ENCODE peak calls at places on chromosomes 13 and 19, in four cellular contexts. One of them, this sample, is unnamed. For H3K9me3, the result is how much of the 10 kb centered on the place peaks cover.

GRCh38 chr19:41621654-41622053 is 5.2 kb downstream of the CEACAM4 start:
- DNase-seq in trophoblast cell: no peak
- DNase-seq in IMR-90: no peak
- DNase-seq in neuronal stem cell: no peak
- DNase-seq in this sample: no peak

GRCh38 chr13:33817513-33817842 is 471 bp upstream of the RFC3 start:
- DNase-seq in neuronal stem cell: no peak
- DNase-seq in IMR-90: peak
- DNase-seq in trophoblast cell: no peak
- DNase-seq in this sample: no peak

GRCh38 chr13:23570099-23570926 is at the start of gene TNFRSF19:
- DNase-seq in trophoblast cell: peak
- DNase-seq in IMR-90: peak
- DNase-seq in neuronal stem cell: no peak
- DNase-seq in this sample: peak

GRCh38 chr19:570315-570714 is 2.1 kb upstream of the BSG start:
- DNase-seq in neuronal stem cell: no peak
- DNase-seq in trophoblast cell: peak
- DNase-seq in IMR-90: no peak
- DNase-seq in this sample: no peak

GRCh38 chr13:101529419-101529818 is 76.9 kb downstream of the ITGBL1 start:
- DNase-seq in neuronal stem cell: no peak
- DNase-seq in trophoblast cell: no peak
- DNase-seq in IMR-90: peak
- DNase-seq in this sample: peak

GRCh38 chr19:34241513-34242337 is 12.6 kb upstream of the GARRE1 start:
- DNase-seq in neuronal stem cell: no peak
- DNase-seq in trophoblast cell: peak
- DNase-seq in IMR-90: no peak
- DNase-seq in this sample: no peak

GRCh38 chr19:30648321-30648720 is 276.1 kb downstream of the ZNF536 start:
- DNase-seq in IMR-90: peak
- DNase-seq in neuronal stem cell: no peak
- DNase-seq in trophoblast cell: no peak
- DNase-seq in this sample: no peak

GRCh38 chr13:47794963-47795362 is 206.1 kb downstream of the SUCLA2 start:
- DNase-seq in trophoblast cell: peak
- DNase-seq in IMR-90: peak
- DNase-seq in neuronal stem cell: no peak
- DNase-seq in this sample: peak

GRCh38 chr13:73765651-73766384 is 368.4 kb downstream of the KLF12 start:
- DNase-seq in IMR-90: peak
- DNase-seq in neuronal stem cell: peak
- DNase-seq in trophoblast cell: no peak
- DNase-seq in this sample: peak

GRCh38 chr19:20840371-20840770 is 64.3 kb downstream of the ZNF66 start:
- DNase-seq in neuronal stem cell: no peak
- DNase-seq in IMR-90: no peak
- DNase-seq in trophoblast cell: no peak
- DNase-seq in this sample: no peak

GRCh38 chr13:99339736-99340392 is 32.7 kb upstream of the GPR183 start:
- DNase-seq in IMR-90: peak
- DNase-seq in trophoblast cell: peak
- DNase-seq in neuronal stem cell: no peak
- DNase-seq in this sample: peak

GRCh38 chr19:52640916-52641315 is 2.8 kb upstream of the ZNF83 start:
- DNase-seq in trophoblast cell: peak
- DNase-seq in IMR-90: no peak
- DNase-seq in neuronal stem cell: no peak
- DNase-seq in this sample: no peak

GRCh38 chr13:53368948-53369347 is 340.3 kb downstream of the OLFM4 start:
- DNase-seq in trophoblast cell: no peak
- DNase-seq in neuronal stem cell: no peak
- DNase-seq in IMR-90: no peak
- DNase-seq in this sample: no peak

GRCh38 chr13:109977212-109977968 is 191.0 kb upstream of the IRS2 start:
- DNase-seq in trophoblast cell: no peak
- DNase-seq in IMR-90: no peak
- DNase-seq in neuronal stem cell: no peak
- DNase-seq in this sample: no peak

GRCh38 chr19:54518844-54519243 is 16.2 kb downstream of the LAIR2 start:
- DNase-seq in trophoblast cell: peak
- DNase-seq in neuronal stem cell: no peak
- DNase-seq in IMR-90: no peak
- DNase-seq in this sample: no peak

GRCh38 chr13:98490866-98491265 is 86.0 kb downstream of the STK24 start:
- DNase-seq in trophoblast cell: no peak
- DNase-seq in neuronal stem cell: no peak
- DNase-seq in IMR-90: no peak
- DNase-seq in this sample: no peak

GRCh38 chr13:86758116-86758515 is 913.1 kb upstream of the SLITRK5 start:
- DNase-seq in neuronal stem cell: no peak
- DNase-seq in trophoblast cell: no peak
- DNase-seq in IMR-90: no peak
- DNase-seq in this sample: no peak

GRCh38 chr13:97982286-97982685 is 28.8 kb downstream of the IPO5 start:
- DNase-seq in trophoblast cell: no peak
- DNase-seq in neuronal stem cell: no peak
- DNase-seq in IMR-90: peak
- DNase-seq in this sample: peak

GRCh38 chr13:49225358-49226042 is 5.4 kb downstream of the MLNR start:
- DNase-seq in trophoblast cell: peak
- DNase-seq in IMR-90: no peak
- DNase-seq in neuronal stem cell: no peak
- DNase-seq in this sample: no peak

GRCh38 chr19:21824679-21825078 is 11.3 kb downstream of the ZNF43 start:
- DNase-seq in neuronal stem cell: no peak
- DNase-seq in trophoblast cell: no peak
- DNase-seq in IMR-90: peak
- DNase-seq in this sample: no peak

GRCh38 chr19:3710265-3710812 is 2.2 kb downstream of the TJP3 start:
- DNase-seq in IMR-90: peak
- DNase-seq in neuronal stem cell: no peak
- DNase-seq in trophoblast cell: peak
- DNase-seq in this sample: peak

GRCh38 chr13:70568571-70568970 is 460.3 kb upstream of the KLHL1 start:
- DNase-seq in neuronal stem cell: peak
- DNase-seq in IMR-90: peak
- DNase-seq in trophoblast cell: peak
- DNase-seq in this sample: peak

GRCh38 chr19:45505151-45505995 is 1.9 kb upstream of the VASP start:
- DNase-seq in IMR-90: peak
- DNase-seq in neuronal stem cell: no peak
- DNase-seq in trophoblast cell: peak
- DNase-seq in this sample: peak

GRCh38 chr13:45473627-45474026 is 8.9 kb downstream of the COG3 start:
- DNase-seq in IMR-90: no peak
- DNase-seq in trophoblast cell: peak
- DNase-seq in neuronal stem cell: no peak
- DNase-seq in this sample: no peak

GRCh38 chr13:37868691-37869505 is 674 bp downstream of the TRPC4 start:
- DNase-seq in IMR-90: peak
- DNase-seq in neuronal stem cell: peak
- DNase-seq in trophoblast cell: peak
- DNase-seq in this sample: peak
- H3K4me3 ChIP-seq in IMR-90: peak
- H3K4me3 ChIP-seq in neuronal stem cell: peak
- H3K4me3 ChIP-seq in trophoblast cell: no peak
- H3K4me3 ChIP-seq in this sample: peak

GRCh38 chr19:55811340-55811739 is 20.5 kb downstream of the NLRP11 start:
- DNase-seq in trophoblast cell: no peak
- DNase-seq in IMR-90: no peak
- DNase-seq in neuronal stem cell: no peak
- DNase-seq in this sample: no peak
- H3K9me3 ChIP-seq in trophoblast cell: under half
- H3K9me3 ChIP-seq in IMR-90: under half
- H3K9me3 ChIP-seq in neuronal stem cell: under half
- H3K9me3 ChIP-seq in this sample: under half

GRCh38 chr19:38255759-38256052 is 468 bp downstream of the PPP1R14A start:
- DNase-seq in IMR-90: no peak
- DNase-seq in neuronal stem cell: no peak
- DNase-seq in trophoblast cell: no peak
- DNase-seq in this sample: peak
- H3K4ac ChIP-seq in IMR-90: peak
- H3K4ac ChIP-seq in neuronal stem cell: no peak
- H3K4ac ChIP-seq in trophoblast cell: no peak
- H3K4ac ChIP-seq in this sample: no peak

GRCh38 chr19:49194408-49194807 is 36.8 kb downstream of the TRPM4 start:
- DNase-seq in neuronal stem cell: no peak
- DNase-seq in trophoblast cell: no peak
- DNase-seq in IMR-90: no peak
- DNase-seq in this sample: no peak

GRCh38 chr19:49193822-49194394 is 36.3 kb downstream of the TRPM4 start:
- DNase-seq in trophoblast cell: no peak
- DNase-seq in neuronal stem cell: no peak
- DNase-seq in IMR-90: no peak
- DNase-seq in this sample: no peak

GRCh38 chr19:49200238-49200862 is 42.8 kb downstream of the TRPM4 start:
- DNase-seq in trophoblast cell: no peak
- DNase-seq in IMR-90: no peak
- DNase-seq in neuronal stem cell: no peak
- DNase-seq in this sample: no peak

GRCh38 chr19:49201042-49201441 is 43.5 kb downstream of the TRPM4 start:
- DNase-seq in IMR-90: no peak
- DNase-seq in trophoblast cell: no peak
- DNase-seq in neuronal stem cell: no peak
- DNase-seq in this sample: no peak

DNA sequence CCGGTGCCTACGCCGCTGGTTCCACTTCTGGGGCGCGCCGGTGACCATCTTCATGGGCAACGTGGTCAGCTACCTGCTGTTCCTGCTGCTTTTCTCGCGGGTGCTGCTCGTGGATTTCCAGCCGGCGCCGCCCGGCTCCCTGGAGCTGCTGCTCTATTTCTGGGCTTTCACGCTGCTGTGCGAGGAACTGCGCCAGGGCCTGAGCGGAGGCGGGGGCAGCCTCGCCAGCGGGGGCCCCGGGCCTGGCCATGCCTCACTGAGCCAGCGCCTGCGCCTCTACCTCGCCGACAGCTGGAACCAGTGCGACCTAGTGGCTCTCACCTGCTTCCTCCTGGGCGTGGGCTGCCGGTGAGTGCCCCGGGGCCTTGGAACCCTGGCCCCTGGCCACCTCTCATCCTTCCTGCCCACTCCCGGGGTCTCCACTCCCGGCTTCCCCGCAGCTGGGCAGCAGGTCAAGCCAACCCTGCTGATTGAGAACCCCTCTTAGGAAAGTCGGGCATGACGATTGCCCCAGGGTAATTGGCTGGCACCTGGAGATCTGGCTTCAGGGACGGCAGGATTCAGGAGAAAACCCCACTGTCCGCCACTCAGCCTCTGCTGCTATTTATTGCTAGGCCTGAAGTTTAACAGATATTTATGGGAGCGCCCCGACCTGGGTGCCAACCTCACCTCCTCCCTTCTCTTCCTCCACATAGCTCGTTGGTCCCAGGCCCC is 39.1 kb downstream of the TRPM4 start:
- DNase-seq in neuronal stem cell: no peak
- DNase-seq in trophoblast cell: no peak
- DNase-seq in IMR-90: no peak
- DNase-seq in this sample: no peak
- H3K4me3 ChIP-seq in neuronal stem cell: no peak
- H3K4me3 ChIP-seq in trophoblast cell: no peak
- H3K4me3 ChIP-seq in IMR-90: no peak
- H3K4me3 ChIP-seq in this sample: no peak